ENCODE peak calls at places on chromosomes 13 and 19, in nine cellular contexts. G, V, Q, I, M, K, O, X and P are unnamed samples.

GRCh38 chr13:98327326-98328314 is 150.6 kb upstream of the RNF113B start:
- DNase-seq in G (peak; percentile 78), V (no peak), Q (peak; percentile 35), I (no peak), M (peak; percentile 6), K (no peak), O (no peak), X (no peak), P (no peak)

GRCh38 chr13:19672990-19673389 is 39.5 kb downstream of the MPHOSPH8 start:
- DNase-seq in G (no peak), V (no peak), Q (no peak), I (no peak), M (no peak), K (no peak), O (no peak), X (no peak), P (no peak)

GRCh38 chr19:13156968-13157882 is 7.0 kb downstream of the IER2 start:
- DNase-seq in G (no peak), V (no peak), Q (peak; percentile 36), I (peak; percentile 38), M (no peak), K (no peak), O (no peak), X (no peak), P (peak; percentile 36)

GRCh38 chr19:6070179-6071102 is 39.9 kb downstream of the RFX2 start:
- DNase-seq in G (no peak), V (no peak), Q (no peak), I (no peak), M (no peak), K (no peak), O (no peak), X (no peak), P (no peak)

GRCh38 chr13:42266464-42266863 is 5.5 kb upstream of the AKAP11 start:
- DNase-seq in G (no peak), V (no peak), Q (peak; percentile 11), I (no peak), M (peak; percentile 22), K (no peak), O (no peak), X (no peak), P (no peak)

GRCh38 chr13:60175571-60175970 is 11.8 kb upstream of the DIAPH3 start:
- DNase-seq in G (no peak), V (no peak), Q (no peak), I (no peak), M (no peak), K (no peak), O (no peak), X (no peak), P (no peak)

GRCh38 chr13:40189426-40189825 is 477.0 kb downstream of the FOXO1 start:
- DNase-seq in G (no peak), V (no peak), Q (no peak), I (no peak), M (no peak), K (peak; percentile 17), O (no peak), X (no peak), P (peak; percentile 83)

GRCh38 chr19:50967924-50968708 is 1.3 kb downstream of the KLK6 start:
- DNase-seq in G (no peak), V (no peak), Q (no peak), I (no peak), M (no peak), K (no peak), O (no peak), X (peak; percentile 47), P (no peak)

GRCh38 chr19:17107546-17108452 is 32.2 kb downstream of the MYO9B start:
- DNase-seq in G (peak; percentile 87), V (peak; percentile 67), Q (peak; percentile 99), I (no peak), M (peak; percentile 90), K (no peak), O (peak; percentile 61), X (peak; percentile 94), P (no peak)

GRCh38 chr13:29923554-29924481 is 73.4 kb upstream of the UBL3 start:
- DNase-seq in G (peak; percentile 93), V (no peak), Q (peak; percentile 78), I (peak; percentile 79), M (peak; percentile 94), K (peak; percentile 67), O (peak; percentile 90), X (peak; percentile 83), P (peak; percentile 21)

GRCh38 chr19:5832527-5833216 is 6.8 kb downstream of the FUT6 start:
- DNase-seq in G (no peak), V (no peak), Q (no peak), I (no peak), M (no peak), K (no peak), O (no peak), X (no peak), P (no peak)

GRCh38 chr13:108218044-108218974 is at the start of gene ABHD13:
- DNase-seq in G (peak; percentile 97), V (no peak), Q (peak; percentile 91), I (peak; percentile 92), M (peak; percentile 76), K (peak; percentile 91), O (peak; percentile 93), X (peak; percentile 90), P (peak; percentile 92)

GRCh38 chr13:23279321-23279720 is 98.5 kb downstream of the SGCG start:
- DNase-seq in G (no peak), V (no peak), Q (no peak), I (no peak), M (no peak), K (no peak), O (no peak), X (no peak), P (no peak)

GRCh38 chr19:34236035-34236793 is 18.1 kb upstream of the GARRE1 start:
- DNase-seq in G (peak; percentile 62), V (no peak), Q (no peak), I (no peak), M (no peak), K (no peak), O (no peak), X (no peak), P (no peak)

GRCh38 chr13:24982333-24982999 is 113.5 kb upstream of the PABPC3 start:
- DNase-seq in G (no peak), V (no peak), Q (no peak), I (no peak), M (no peak), K (no peak), O (no peak), X (peak; percentile 23), P (no peak)

GRCh38 chr13:33606692-33607091 is 211.3 kb upstream of the RFC3 start:
- DNase-seq in G (no peak), V (no peak), Q (no peak), I (no peak), M (no peak), K (no peak), O (no peak), X (no peak), P (no peak)

GRCh38 chr13:51154029-51154555 is 43.0 kb upstream of the C13orf42 start:
- DNase-seq in G (peak; percentile 27), V (no peak), Q (peak; percentile 32), I (no peak), M (peak; percentile 13), K (no peak), O (no peak), X (no peak), P (no peak)

GRCh38 chr19:42325896-42326771 is 699 bp downstream of the MEGF8 start:
- DNase-seq in G (no peak), V (no peak), Q (no peak), I (peak; percentile 49), M (no peak), K (peak; percentile 21), O (no peak), X (no peak), P (peak; percentile 42)

GRCh38 chr19:23002690-23003422 is at the start of gene ZNF728:
- DNase-seq in G (no peak), V (no peak), Q (no peak), I (no peak), M (no peak), K (no peak), O (peak; percentile 49), X (no peak), P (no peak)

GRCh38 chr13:106418556-106418955 is 116.9 kb downstream of the EFNB2 start:
- DNase-seq in G (no peak), V (no peak), Q (no peak), I (no peak), M (peak; percentile 87), K (no peak), O (no peak), X (no peak), P (no peak)

GRCh38 chr13:44884076-44884729 is 105.1 kb downstream of the NUFIP1 start:
- DNase-seq in G (peak; percentile 63), V (no peak), Q (peak; percentile 85), I (no peak), M (no peak), K (no peak), O (no peak), X (no peak), P (no peak)

GRCh38 chr19:39156230-39156890 is 30.8 kb downstream of the PAK4 start:
- DNase-seq in G (no peak), V (no peak), Q (no peak), I (no peak), M (no peak), K (no peak), O (no peak), X (peak; percentile 43), P (no peak)

GRCh38 chr19:50358483-50359431 is 6.7 kb downstream of the NAPSA start:
- DNase-seq in G (no peak), V (no peak), Q (peak; percentile 92), I (peak; percentile 94), M (no peak), K (peak; percentile 76), O (peak; percentile 73), X (no peak), P (peak; percentile 84)

GRCh38 chr13:39565036-39565949 is 37.7 kb downstream of the LHFPL6 start:
- DNase-seq in G (peak; percentile 91), V (peak; percentile 46), Q (peak; percentile 78), I (no peak), M (peak; percentile 72), K (no peak), O (no peak), X (peak; percentile 56), P (no peak)

GRCh38 chr19:29909545-29909944 is 32.5 kb upstream of the URI1 start:
- DNase-seq in G (no peak), V (no peak), Q (no peak), I (no peak), M (no peak), K (no peak), O (no peak), X (no peak), P (no peak)

GRCh38 chr13:112175162-112176075 is 108.5 kb downstream of the SOX1 start:
- DNase-seq in G (no peak), V (no peak), Q (no peak), I (no peak), M (no peak), K (no peak), O (no peak), X (no peak), P (no peak)